ENCODE peak calls at places on chromosomes 1 and 21, in four cellular contexts. E is heart left ventricle, I is A549, G is HFF-Myc. N is an unnamed sample.

GRCh38 chr1:8986814-8987190 is 39.4 kb downstream of the SLC2A7 start:
- DNase-seq in G (no peak), E (no peak), I (no peak), N (no peak)

GRCh38 chr1:165629131-165629530 is 1.9 kb upstream of the MGST3 start:
- DNase-seq in I (no peak), E (no peak), G (no peak), N (no peak)

GRCh38 chr1:154418062-154418897 is 13.1 kb downstream of the IL6R start:
- DNase-seq in E (no peak), G (no peak), I (peak), N (peak)

GRCh38 chr1:77825356-77825709 is 45.9 kb downstream of the MIGA1 start:
- DNase-seq in E (no peak), G (peak), I (no peak), N (no peak)

GRCh38 chr1:170267317-170267716 is 121.6 kb downstream of the NTMT2 start:
- DNase-seq in G (no peak), I (no peak), E (no peak), N (no peak)

GRCh38 chr1:53550201-53550741 is 91.1 kb downstream of the DMRTB1 start:
- DNase-seq in G (no peak), E (peak), I (no peak), N (no peak)

GRCh38 chr1:78996791-78997190 is 9.7 kb downstream of the ADGRL4 start:
- DNase-seq in G (no peak), I (no peak), E (no peak), N (no peak)

GRCh38 chr1:40462956-40463590 is 12.8 kb downstream of the ZFP69B start:
- DNase-seq in G (no peak), I (no peak), E (no peak), N (no peak)

GRCh38 chr1:39484564-39484963 is 6.9 kb upstream of the BMP8A start:
- DNase-seq in I (no peak), E (no peak), G (no peak), N (no peak)

GRCh38 chr1:52727114-52727586 is 897 bp downstream of the ZYG11B start:
- DNase-seq in G (no peak), I (peak), E (no peak), N (no peak)

GRCh38 chr1:199550384-199551067 is 477.0 kb upstream of the NR5A2 start:
- DNase-seq in I (no peak), E (no peak), G (no peak), N (no peak)

GRCh38 chr1:184028854-184029623 is 8.5 kb downstream of the COLGALT2 start:
- DNase-seq in I (no peak), E (no peak), G (no peak), N (no peak)

GRCh38 chr1:1089731-1090423 is 15.8 kb upstream of the RNF223 start:
- DNase-seq in I (no peak), G (no peak), E (no peak), N (no peak)

GRCh38 chr1:66527688-66528087 is 6.3 kb upstream of the SGIP1 start:
- DNase-seq in I (no peak), G (peak), E (no peak), N (no peak)

GRCh38 chr1:94974224-94974623 is 47.3 kb upstream of the CNN3 start:
- DNase-seq in G (no peak), E (no peak), I (no peak), N (no peak)

GRCh38 chr1:92446990-92447681 is 39.6 kb downstream of the GFI1 start:
- DNase-seq in I (no peak), G (no peak), E (no peak), N (no peak)

GRCh38 chr21:16563795-16564194 is 834.0 kb downstream of the USP25 start:
- DNase-seq in E (no peak), G (no peak), I (peak), N (no peak)

GRCh38 chr21:41897690-41898089 is 18.5 kb upstream of the PRDM15 start:
- DNase-seq in G (no peak), I (no peak), E (no peak), N (no peak)

GRCh38 chr1:182229451-182229850 is 162.1 kb downstream of the GLUL start:
- DNase-seq in G (no peak), E (no peak), I (no peak), N (no peak)

GRCh38 chr21:45067462-45068285 is 6.7 kb upstream of the ADARB1 start:
- DNase-seq in G (no peak), E (no peak), I (no peak), N (no peak)

GRCh38 chr1:51986718-51987117 is 3.8 kb downstream of the RAB3B start:
- DNase-seq in E (no peak), G (no peak), I (no peak), N (no peak)

GRCh38 chr1:213123532-213123931 is 72.5 kb downstream of the RPS6KC1 start:
- DNase-seq in I (no peak), E (no peak), G (peak), N (no peak)

GRCh38 chr1:160544647-160545046 is 21.6 kb upstream of the SLAMF6 start:
- DNase-seq in I (no peak), E (no peak), G (no peak), N (no peak)

GRCh38 chr1:231558711-231559205 is 30.3 kb downstream of the TSNAX start:
- DNase-seq in I (no peak), G (no peak), E (no peak), N (no peak)

GRCh38 chr1:204079608-204079999 is 6.7 kb downstream of the SOX13 start:
- DNase-seq in I (no peak), E (no peak), G (no peak), N (no peak)

GRCh38 chr1:30923597-30923996 is 15.0 kb upstream of the SDC3 start:
- DNase-seq in G (no peak), I (no peak), E (no peak), N (no peak)

GRCh38 chr1:84889437-84889836 is 3.6 kb downstream of the LPAR3 start:
- DNase-seq in G (no peak), I (no peak), E (no peak), N (no peak)

GRCh38 chr21:28100366-28100765 is 892.3 kb downstream of the LTN1 start:
- DNase-seq in E (no peak), I (no peak), G (no peak), N (no peak)

GRCh38 chr1:12113433-12114339 is 50.6 kb downstream of the TNFRSF8 start:
- DNase-seq in G (no peak), E (no peak), I (no peak), N (no peak)

GRCh38 chr1:58392083-58392482 is 154.4 kb downstream of the OMA1 start:
- DNase-seq in G (no peak), I (no peak), E (no peak), N (no peak)

GRCh38 chr1:20069932-20070331 is at the start of gene PLA2G5:
- DNase-seq in E (peak), I (no peak), G (no peak), N (no peak)

GRCh38 chr1:179142889-179143299 is 61.0 kb downstream of the TOR3A start:
- DNase-seq in I (peak), G (peak), E (no peak), N (no peak)

GRCh38 chr1:164712131-164713031 is 153.4 kb downstream of the PBX1 start:
- DNase-seq in E (no peak), I (no peak), G (no peak), N (no peak)

DNA sequence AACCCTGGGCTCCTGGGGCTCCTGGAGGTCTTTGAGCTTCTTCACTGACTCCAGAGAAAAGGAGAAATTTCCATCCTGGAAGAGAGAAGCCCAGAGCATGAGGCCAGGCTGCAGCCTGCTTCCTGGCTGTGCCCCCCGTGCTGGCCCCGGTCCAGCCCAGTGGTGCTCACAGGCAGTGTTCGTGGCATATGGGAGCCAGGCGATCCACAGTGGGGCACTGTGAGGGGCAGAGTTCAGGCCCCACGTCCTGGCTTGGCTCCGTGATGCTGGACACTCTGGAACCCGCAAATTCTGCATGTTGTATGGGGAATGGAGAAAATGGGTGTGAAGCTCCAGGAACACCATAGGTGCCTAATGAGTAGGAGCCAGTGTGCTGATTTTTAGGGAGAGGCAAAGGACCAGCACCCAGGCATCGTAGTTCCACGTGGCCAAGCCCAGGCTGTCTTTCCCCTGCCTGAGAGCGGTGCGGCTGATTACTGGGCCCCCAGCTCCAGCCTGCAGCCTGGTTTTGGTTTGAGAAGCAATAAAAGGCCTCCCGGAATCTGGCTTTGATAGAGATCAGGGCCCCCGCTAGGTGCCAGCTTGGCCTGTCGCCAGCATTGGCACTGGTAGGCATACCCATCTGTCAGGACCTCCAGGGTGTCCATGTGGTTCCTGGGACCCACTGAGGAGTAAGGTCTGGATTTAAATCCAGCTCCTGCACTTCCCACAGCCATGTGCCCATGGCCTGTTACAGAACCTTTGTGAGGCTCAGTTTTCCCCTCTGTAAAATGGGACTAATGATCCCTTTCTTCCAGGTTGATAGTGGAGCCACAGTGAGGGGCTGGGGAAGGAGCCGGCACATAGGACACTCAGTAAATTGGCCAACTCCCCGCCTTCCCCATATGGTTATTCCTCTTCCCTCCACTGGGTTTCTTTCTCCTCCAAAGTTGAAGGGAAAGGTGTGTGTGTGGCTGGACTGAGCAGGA is 725 bp downstream of the GUCA2A start:
- DNase-seq in G (no peak), I (no peak), E (no peak), N (no peak)
- H3K4me3 ChIP-seq in G (no peak), I (no peak), E (no peak), N (no peak)

GRCh38 chr1:45325816-45326506 is 734 bp upstream of the HPDL start:
- DNase-seq in G (no peak), I (no peak), E (no peak), N (no peak)

GRCh38 chr1:45329445-45329844 is 2.8 kb downstream of the HPDL start:
- DNase-seq in E (no peak), G (no peak), I (no peak), N (no peak)

GRCh38 chr1:45328680-45329079 is 2.0 kb downstream of the HPDL start:
- DNase-seq in E (no peak), I (no peak), G (no peak), N (no peak)

GRCh38 chr1:45327644-45328515 is 1.2 kb downstream of the HPDL start:
- DNase-seq in I (no peak), E (no peak), G (no peak), N (no peak)

DNA sequence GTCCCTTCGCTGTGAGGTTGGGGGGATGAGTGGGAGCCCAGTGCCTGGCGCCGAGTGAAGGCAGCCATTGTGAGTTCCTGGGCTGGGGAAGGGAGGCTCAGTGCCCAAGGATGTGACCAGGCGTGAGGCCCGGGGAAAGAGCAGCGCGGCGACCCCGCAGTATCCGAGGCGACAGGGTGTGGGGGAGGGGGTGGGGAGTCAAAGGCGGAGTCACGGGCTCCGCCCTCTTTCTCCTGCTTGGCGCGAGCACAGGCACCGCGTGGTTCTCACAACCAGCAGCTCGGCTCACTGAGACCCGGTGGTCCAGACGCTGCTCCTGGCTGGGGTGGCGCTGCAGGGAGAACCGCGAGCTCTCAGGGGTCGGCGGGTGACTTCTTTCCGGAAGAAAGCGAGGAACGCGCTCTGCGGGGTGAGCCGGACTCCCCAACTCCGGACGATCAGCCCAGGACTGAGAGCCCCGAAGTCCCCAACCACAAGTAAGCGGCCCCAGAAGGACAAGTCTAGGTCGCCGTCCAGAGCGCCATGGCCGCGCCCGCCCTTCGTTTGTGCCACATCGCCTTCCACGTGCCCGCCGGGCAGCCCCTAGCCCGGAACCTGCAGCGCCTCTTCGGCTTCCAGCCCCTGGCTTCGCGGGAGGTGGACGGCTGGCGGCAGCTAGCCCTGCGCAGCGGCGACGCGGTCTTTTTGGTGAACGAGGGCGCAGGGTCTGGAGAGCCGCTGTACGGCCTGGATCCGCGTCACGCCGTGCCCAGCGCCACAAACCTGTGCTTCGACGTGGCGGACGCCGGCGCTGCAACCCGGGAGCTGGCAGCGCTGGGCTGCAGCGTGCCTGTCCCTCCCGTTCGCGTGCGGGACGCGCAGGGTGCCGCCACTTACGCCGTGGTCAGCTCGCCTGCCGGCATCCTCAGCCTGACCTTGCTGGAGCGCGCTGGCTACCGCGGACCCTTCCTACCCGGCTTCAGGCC is at the start of gene HPDL:
- DNase-seq in E (peak), I (peak), G (peak), N (peak)
- H3K4me3 ChIP-seq in E (peak), I (peak), G (peak), N (peak)

DNA sequence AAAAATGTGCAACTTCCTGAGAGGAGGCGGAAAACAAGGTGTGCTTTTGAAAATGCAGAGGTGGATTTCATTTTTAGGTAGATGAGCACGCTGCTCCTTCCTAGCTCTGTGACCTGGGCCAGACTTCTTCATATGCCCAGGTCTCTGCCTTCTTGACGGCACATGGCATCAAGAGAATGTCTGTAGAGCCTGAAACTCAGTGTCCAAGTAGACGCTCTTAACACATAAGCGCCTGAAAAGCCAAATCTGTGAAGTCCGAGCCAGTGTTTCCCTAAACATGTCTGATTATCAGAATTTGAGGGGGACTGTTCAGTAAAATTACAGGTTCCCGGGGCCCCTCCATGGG is 25.7 kb downstream of the FHAD1 start:
- DNase-seq in I (no peak), G (no peak), E (no peak), N (no peak)
- H3K4me3 ChIP-seq in I (no peak), G (no peak), E (no peak), N (no peak)

GRCh38 chr1:211257831-211258225 is 1.3 kb upstream of the RCOR3 start:
- DNase-seq in G (no peak), I (no peak), E (no peak), N (no peak)
- H3K4me3 ChIP-seq in G (peak), I (peak), E (peak), N (peak)